ENCODE peak calls at places on chromosomes 16 and 17, in seven cellular contexts. B is cardiac muscle cell, G is testis, A is thoracic aorta, W is T-helper 17 cell, H is heart right ventricle, Z is SK-N-SH. E is an unnamed sample. For H3K9me3, the result is how much of the 10 kb centered on the place peaks cover.

GRCh38 chr16:70777973-70778406 is 23.0 kb downstream of the VAC14 start:
- DNase-seq in B (no peak), G (no peak), A (no peak), W (no peak), H (no peak), Z (no peak), E (no peak)

GRCh38 chr17:74757502-74757901 is 9.1 kb downstream of the NHERF1 start:
- DNase-seq in B (peak), G (no peak), A (no peak), W (no peak), H (no peak), Z (peak), E (no peak)

GRCh38 chr17:52154466-52154865 is 4.0 kb downstream of the CA10 start:
- DNase-seq in B (no peak), G (no peak), A (no peak), W (no peak), H (no peak), Z (no peak), E (no peak)

GRCh38 chr16:58475220-58475619 is 24.7 kb upstream of the NDRG4 start:
- DNase-seq in B (no peak), G (no peak), A (no peak), W (no peak), H (no peak), Z (no peak), E (no peak)

GRCh38 chr17:28745052-28745776 is 1.4 kb downstream of the TRAF4 start:
- DNase-seq in B (peak), G (peak), A (no peak), W (no peak), H (peak), Z (peak), E (peak)

GRCh38 chr17:78658281-78658785 is 81.1 kb upstream of the DNAH17 start:
- DNase-seq in B (no peak), G (no peak), A (no peak), W (no peak), H (no peak), Z (no peak), E (no peak)

GRCh38 chr16:79110953-79111352 is 489.6 kb downstream of the MAF start:
- DNase-seq in B (no peak), G (no peak), A (no peak), W (no peak), H (no peak), Z (no peak), E (no peak)

GRCh38 chr16:2526135-2526534 is 5.1 kb downstream of the CEMP1 start:
- DNase-seq in B (no peak), G (no peak), A (no peak), W (no peak), H (no peak), Z (peak), E (no peak)

GRCh38 chr17:37830151-37830993 is 85.5 kb upstream of the HNF1B start:
- DNase-seq in B (no peak), G (no peak), A (no peak), W (no peak), H (no peak), Z (no peak), E (no peak)

GRCh38 chr16:66524601-66525164 is 25.2 kb downstream of the TK2 start:
- DNase-seq in B (no peak), G (no peak), A (no peak), W (no peak), H (no peak), Z (no peak), E (no peak)

GRCh38 chr17:1755252-1755992 is 6.4 kb upstream of the SERPINF1 start:
- DNase-seq in B (no peak), G (no peak), A (no peak), W (no peak), H (no peak), Z (peak), E (no peak)

GRCh38 chr17:62614142-62614541 is 13.3 kb upstream of the MRC2 start:
- DNase-seq in B (peak), G (no peak), A (no peak), W (no peak), H (no peak), Z (no peak), E (no peak)

GRCh38 chr17:8117980-8118768 is at the start of gene ALOXE3:
- DNase-seq in B (peak), G (no peak), A (no peak), W (no peak), H (peak), Z (peak), E (peak)

GRCh38 chr17:286571-286970 is 66.0 kb downstream of the RPH3AL start:
- DNase-seq in B (no peak), G (no peak), A (no peak), W (no peak), H (no peak), Z (no peak), E (no peak)

GRCh38 chr16:65845466-65846209 is 520.9 kb upstream of the CDH5 start:
- DNase-seq in B (peak), G (no peak), A (no peak), W (no peak), H (no peak), Z (no peak), E (no peak)

GRCh38 chr17:47253541-47254402 is at the start of gene ITGB3:
- DNase-seq in B (peak), G (peak), A (no peak), W (peak), H (peak), Z (peak), E (peak)

GRCh38 chr17:13699261-13699660 is 97.5 kb upstream of the HS3ST3A1 start:
- DNase-seq in B (no peak), G (no peak), A (no peak), W (no peak), H (no peak), Z (no peak), E (no peak)

GRCh38 chr16:47779201-47780016 is 318.3 kb downstream of the PHKB start:
- DNase-seq in B (peak), G (peak), A (no peak), W (no peak), H (peak), Z (no peak), E (no peak)

GRCh38 chr17:17186051-17186450 is 20.1 kb downstream of the PLD6 start:
- DNase-seq in B (no peak), G (no peak), A (no peak), W (no peak), H (no peak), Z (no peak), E (no peak)

GRCh38 chr16:31876955-31877828 is 3.6 kb downstream of the ZNF267 start:
- DNase-seq in B (peak), G (no peak), A (no peak), W (no peak), H (no peak), Z (no peak), E (no peak)

GRCh38 chr17:31549121-31549524 is 157.6 kb downstream of the RAB11FIP4 start:
- DNase-seq in B (no peak), G (peak), A (no peak), W (no peak), H (no peak), Z (peak), E (no peak)

GRCh38 chr17:29495011-29495410 is 71.8 kb downstream of the ABHD15 start:
- DNase-seq in B (peak), G (no peak), A (no peak), W (no peak), H (no peak), Z (no peak), E (no peak)

GRCh38 chr17:12987120-12987519 is 30.7 kb downstream of the ELAC2 start:
- DNase-seq in B (no peak), G (no peak), A (no peak), W (no peak), H (no peak), Z (peak), E (peak)

GRCh38 chr17:32673964-32674363 is 187.2 kb downstream of the CDK5R1 start:
- DNase-seq in B (no peak), G (no peak), A (no peak), W (no peak), H (no peak), Z (no peak), E (no peak)

GRCh38 chr17:40093005-40093579 is 7.3 kb downstream of the NR1D1 start:
- DNase-seq in B (no peak), G (no peak), A (no peak), W (no peak), H (no peak), Z (no peak), E (no peak)

GRCh38 chr17:68562736-68563135 is 38.4 kb downstream of the FAM20A start:
- DNase-seq in B (no peak), G (no peak), A (no peak), W (no peak), H (no peak), Z (no peak), E (no peak)

GRCh38 chr17:81232616-81233241 is 6.1 kb downstream of the TEPSIN start:
- DNase-seq in B (no peak), G (no peak), A (no peak), W (peak), H (no peak), Z (no peak), E (no peak)

DNA sequence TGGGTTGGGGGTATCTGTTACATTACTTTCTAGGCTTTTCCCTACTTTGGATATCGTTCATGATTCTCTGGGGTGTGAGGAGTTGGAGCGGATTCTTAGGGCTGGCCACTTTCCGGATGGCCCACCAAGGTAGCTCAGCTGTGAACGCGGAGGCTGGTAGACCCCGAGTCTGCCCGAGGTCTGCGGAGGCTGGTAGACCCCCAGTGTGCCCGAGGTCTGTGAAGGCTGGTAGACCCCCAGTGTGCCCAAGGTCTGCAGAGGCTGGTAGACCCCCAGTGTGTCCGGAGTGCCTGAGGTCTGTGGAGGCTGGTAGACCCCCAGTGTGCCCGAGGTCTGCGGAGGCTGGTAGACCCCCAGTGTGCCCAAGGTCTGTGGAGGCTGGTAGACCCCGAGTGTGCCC is 99.2 kb upstream of the ZNF469 start:
- DNase-seq in B (no peak), G (no peak), A (no peak), W (no peak), H (no peak), Z (no peak), E (no peak)
- H3K9me3 ChIP-seq in B (under half), G (under half), A (under half), W (under half), H (under half), Z (under half), E (under half)

GRCh38 chr16:35339337-35339736 is 1879.9 kb downstream of the TP53TG3F start:
- DNase-seq in B (no peak), G (no peak), A (no peak), W (no peak), H (no peak), Z (no peak), E (no peak)
- H3K9me3 ChIP-seq in B (under half), G (under half), A (under half), W (under half), H (under half), Z (under half), E (half or more)

DNA sequence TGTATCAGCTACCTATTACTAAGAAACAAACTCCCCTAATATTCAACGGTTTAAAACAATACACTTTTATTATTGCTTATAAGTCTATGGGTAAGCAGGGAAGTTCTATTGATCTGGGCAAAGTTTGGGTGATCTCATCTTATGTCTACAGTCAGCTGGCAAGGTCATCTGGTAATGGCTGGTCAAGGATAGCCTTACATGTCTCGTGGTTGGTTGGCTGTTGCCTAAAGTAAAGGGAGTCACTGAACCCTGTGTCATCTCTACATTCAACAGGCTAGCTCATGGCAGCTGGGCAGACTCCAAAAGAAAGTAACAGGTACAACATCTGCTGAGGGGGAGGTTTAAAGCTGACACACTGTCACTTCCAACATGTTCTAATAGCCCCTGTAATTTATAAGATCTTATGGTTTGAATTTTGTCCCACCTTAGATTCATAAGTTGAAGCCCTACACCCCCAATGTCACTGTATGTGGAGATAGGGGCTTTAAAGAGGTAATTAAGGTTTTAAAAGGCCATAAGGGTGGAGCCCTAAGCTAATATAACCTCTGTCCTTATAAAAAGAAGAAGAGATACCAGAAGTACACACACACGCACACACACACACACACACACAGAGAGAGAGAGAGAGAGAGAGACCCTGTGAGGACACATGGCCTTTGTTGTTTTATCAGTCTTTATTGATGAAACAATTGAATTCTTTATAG is 419.1 kb downstream of the NPIPA8 start:
- DNase-seq in B (no peak), G (no peak), A (no peak), W (no peak), H (no peak), Z (no peak), E (no peak)
- H3K9me3 ChIP-seq in B (under half), G (under half), A (under half), W (under half), H (half or more), Z (under half), E (under half)

DNA sequence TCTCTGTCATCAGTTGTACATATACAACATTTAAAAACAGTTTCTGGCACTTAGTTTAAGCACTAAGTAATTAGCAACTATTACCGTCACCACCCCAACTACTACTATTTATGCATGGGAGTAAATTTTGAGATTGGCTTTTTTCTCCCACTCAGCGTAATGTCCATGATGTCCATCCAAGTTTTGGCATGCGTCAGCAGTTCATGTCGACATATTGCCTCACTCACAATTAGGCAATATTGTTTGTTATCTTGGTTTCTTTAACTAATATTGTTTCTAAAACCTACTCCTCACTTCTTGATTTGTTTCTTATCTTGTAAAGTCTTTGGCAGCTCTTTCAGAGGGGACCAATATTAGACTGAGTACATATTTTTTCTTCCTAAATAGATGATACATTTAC is 131.3 kb downstream of the KCNJ18 start:
- DNase-seq in B (no peak), G (no peak), A (no peak), W (no peak), H (no peak), Z (no peak), E (no peak)
- H3K9me3 ChIP-seq in B (under half), G (under half), A (under half), W (under half), H (under half), Z (under half), E (half or more)

GRCh38 chr16:35197656-35198055 is 1738.2 kb downstream of the TP53TG3F start:
- DNase-seq in B (no peak), G (no peak), A (no peak), W (no peak), H (no peak), Z (no peak), E (no peak)

GRCh38 chr16:35198223-35199199 is 1739.1 kb downstream of the TP53TG3F start:
- DNase-seq in B (no peak), G (no peak), A (no peak), W (no peak), H (no peak), Z (no peak), E (no peak)

GRCh38 chr16:35203636-35204035 is 1744.2 kb downstream of the TP53TG3F start:
- DNase-seq in B (no peak), G (no peak), A (no peak), W (no peak), H (no peak), Z (no peak), E (no peak)

GRCh38 chr16:35201151-35201550 is 1741.7 kb downstream of the TP53TG3F start:
- DNase-seq in B (no peak), G (no peak), A (no peak), W (no peak), H (no peak), Z (no peak), E (no peak)

GRCh38 chr16:35200662-35201061 is 1741.2 kb downstream of the TP53TG3F start:
- DNase-seq in B (no peak), G (no peak), A (no peak), W (no peak), H (no peak), Z (no peak), E (no peak)
- H3K9me3 ChIP-seq in B (under half), G (under half), A (under half), W (under half), H (under half), Z (under half), E (half or more)

DNA sequence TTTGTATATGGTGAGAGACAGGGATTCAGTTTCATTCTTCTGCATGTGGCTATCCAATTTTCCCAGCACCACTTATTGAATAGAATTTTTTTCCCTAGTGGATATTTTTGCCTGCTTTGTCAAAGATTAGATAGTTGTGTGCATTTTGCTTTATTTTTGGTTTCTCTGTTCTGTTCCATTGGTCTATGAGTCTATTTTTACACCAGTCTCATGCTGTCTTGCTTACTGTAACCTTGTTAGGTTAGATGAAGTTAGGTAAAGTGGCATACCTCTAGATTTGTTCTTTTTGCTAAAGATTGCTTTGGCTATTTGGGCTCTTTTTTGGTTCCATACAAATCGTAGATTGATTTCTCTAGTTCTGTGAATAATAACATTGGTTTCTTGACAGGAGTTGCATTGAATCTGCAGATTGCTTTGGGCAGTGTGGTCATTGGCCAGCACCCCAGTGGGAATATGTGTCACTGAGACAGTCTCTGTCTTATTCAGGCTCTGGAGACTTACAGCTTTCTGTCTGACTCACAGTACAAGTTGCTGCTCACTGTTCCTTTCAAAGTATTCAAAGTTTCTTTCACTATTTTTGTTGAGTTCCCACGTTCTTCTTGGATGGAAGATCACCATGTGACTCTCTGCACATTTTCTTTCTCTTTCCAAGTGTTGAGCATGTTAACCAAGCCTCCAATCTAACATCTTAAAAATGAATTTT is 709.1 kb downstream of the CDH11 start:
- DNase-seq in B (peak), G (no peak), A (peak), W (no peak), H (no peak), Z (no peak), E (no peak)
- H3K9me3 ChIP-seq in B (under half), G (under half), A (under half), W (under half), H (under half), Z (under half), E (under half)

E was measured in H9.